ENCODE peak calls at places on chromosome 10, in four cellular contexts. O, Z, P and X are unnamed samples.

GRCh38 chr10:102376901-102377300 is 18.6 kb upstream of the NFKB2 start:
- DNase-seq in O (no peak), Z (no peak), P (no peak), X (no peak)

GRCh38 chr10:104043185-104043830 is 42.4 kb downstream of the COL17A1 start:
- DNase-seq in P (no peak), Z (no peak), O (no peak), X (no peak)

GRCh38 chr10:130137077-130137448 is 872 bp downstream of the GLRX3 start:
- DNase-seq in P (peak), O (peak), Z (no peak), X (no peak)

GRCh38 chr10:121999301-121999700 is 10.3 kb downstream of the TACC2 start:
- DNase-seq in Z (no peak), O (no peak), P (no peak), X (no peak)

GRCh38 chr10:131149586-131149985 is 161.9 kb downstream of the TCERG1L start:
- DNase-seq in Z (no peak), P (no peak), O (no peak), X (no peak)

GRCh38 chr10:124496620-124497019 is 35.0 kb downstream of the LHPP start:
- DNase-seq in Z (no peak), O (no peak), P (no peak), X (no peak)

GRCh38 chr10:78964952-78965633 is 103.7 kb upstream of the ZMIZ1 start:
- DNase-seq in P (peak), O (peak), Z (peak), X (no peak)

GRCh38 chr10:20993387-20994170 is 96.5 kb upstream of the NEBL start:
- DNase-seq in P (no peak), O (no peak), Z (peak), X (no peak)

GRCh38 chr10:6746782-6747181 is 166.7 kb upstream of the PRKCQ start:
- DNase-seq in O (no peak), P (no peak), Z (no peak), X (no peak)

GRCh38 chr10:29357962-29358635 is 69.2 kb downstream of the LYZL1 start:
- DNase-seq in P (no peak), O (no peak), Z (no peak), X (no peak)

GRCh38 chr10:43453266-43453831 is 16.4 kb downstream of the ZNF487 start:
- DNase-seq in P (no peak), Z (no peak), O (no peak), X (no peak)
- H3K9ac ChIP-seq in P (no peak), Z (no peak), O (no peak), X (no peak)

DNA sequence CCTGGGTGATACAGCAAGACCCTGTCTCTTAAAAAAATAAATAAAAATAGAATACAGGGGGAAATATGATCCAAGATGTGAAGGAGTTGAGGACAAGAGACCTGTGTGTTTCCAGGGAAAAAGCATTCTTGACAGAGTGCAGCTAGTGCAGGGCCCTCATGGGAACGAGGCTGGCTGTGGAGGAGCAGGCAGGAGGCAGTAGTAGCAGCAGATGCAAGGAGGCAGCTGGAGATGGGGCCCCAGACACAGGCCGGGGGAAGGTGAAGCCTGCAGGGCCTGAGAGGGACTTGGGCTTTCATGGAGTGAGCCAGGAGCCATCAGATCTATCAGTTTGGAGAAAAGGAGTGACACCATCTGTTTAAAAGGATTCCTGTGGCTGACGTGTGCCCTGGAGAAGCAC is 71.4 kb upstream of the ZNF438 start:
- DNase-seq in O (no peak), P (no peak), Z (no peak), X (no peak)
- TF ChIP-seq POLR2AphosphoS5 in O (no peak), P (no peak), Z (no peak), X (no peak)

GRCh38 chr10:97222346-97222961 is 36.7 kb upstream of the SLIT1 start:
- DNase-seq in P (no peak), Z (peak), O (peak), X (no peak)
- H3K4me3 ChIP-seq in P (no peak), Z (no peak), O (no peak), X (no peak)

DNA sequence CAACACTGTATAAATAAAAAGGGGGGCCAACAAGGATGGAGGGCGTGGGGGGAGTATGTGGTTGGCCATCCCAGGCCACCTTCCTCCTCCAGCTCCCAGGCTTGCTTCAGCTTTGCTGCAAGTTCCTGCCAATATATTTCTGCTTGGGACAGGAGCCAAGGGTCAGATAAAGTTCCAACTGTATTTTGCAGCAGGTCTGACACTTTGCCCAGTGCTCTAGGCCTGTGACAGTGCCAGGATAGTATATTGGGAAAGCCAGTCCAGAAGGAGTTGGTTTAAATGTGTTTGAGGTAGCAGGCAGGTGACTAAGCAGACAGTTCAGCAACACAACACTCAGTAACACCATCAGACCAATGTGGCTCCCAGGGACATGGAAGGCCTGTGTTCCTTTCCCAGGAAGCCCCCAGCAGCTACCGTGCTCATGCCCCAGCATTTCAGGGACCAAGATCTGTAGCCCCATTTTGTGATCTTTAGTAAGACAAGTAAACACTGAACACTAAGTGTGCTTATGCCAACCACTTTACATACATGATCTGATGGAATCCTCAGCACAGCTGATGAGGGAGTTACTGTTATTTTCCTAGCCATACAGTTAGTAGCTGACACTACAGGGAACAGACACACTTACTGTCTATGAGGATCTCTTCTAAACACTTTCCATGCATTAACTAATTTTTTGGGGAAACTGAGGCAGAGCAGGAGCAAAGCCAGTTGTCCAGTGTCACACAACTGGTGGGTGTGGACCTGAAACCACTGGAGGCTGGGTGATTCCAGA is 38.9 kb downstream of the DNAJB12 start:
- DNase-seq in P (peak), Z (no peak), O (no peak), X (no peak)
- H3K9ac ChIP-seq in P (no peak), Z (peak), O (no peak), X (no peak)

GRCh38 chr10:8614054-8614565 is 559.6 kb downstream of the GATA3 start:
- DNase-seq in P (no peak), Z (no peak), O (no peak), X (no peak)
- TF ChIP-seq POLR2AphosphoS5 in P (no peak), Z (no peak), O (no peak), X (no peak)

GRCh38 chr10:49397036-49397999 is 1.4 kb upstream of the DRGX start:
- DNase-seq in P (no peak), O (peak), Z (no peak), X (no peak)
- H3K4me3 ChIP-seq in P (no peak), O (peak), Z (no peak), X (no peak)

GRCh38 chr10:86957471-86958108 is at the start of gene MMRN2:
- DNase-seq in O (no peak), Z (no peak), P (peak), X (no peak)

GRCh38 chr10:86959737-86960002 is 1.3 kb downstream of the SNCG start:
- DNase-seq in O (no peak), P (no peak), Z (no peak), X (no peak)

GRCh38 chr10:86958831-86959736 is 685 bp downstream of the SNCG start:
- DNase-seq in O (peak), Z (peak), P (peak), X (no peak)

GRCh38 chr10:86956841-86957448 is 470 bp downstream of the MMRN2 start:
- DNase-seq in O (peak), P (no peak), Z (no peak), X (no peak)

GRCh38 chr10:86958109-86958830 is at the start of gene SNCG:
- DNase-seq in O (no peak), P (peak), Z (peak), X (no peak)
- H3K9ac ChIP-seq in O (no peak), P (peak), Z (peak), X (no peak)